ENCODE peak calls at places on chromosomes 13 and 19, in seven cellular contexts. One of them, this sample, is unnamed.

GRCh38 chr13:39884166-39884565 is 228.7 kb downstream of the COG6 start:
- DNase-seq in stimulated activated CD8-positive, alpha-beta memory T cell treated with anti-CD3 and anti-CD28 coated beads, Interleukin-12 subunit alpha, Interleukin-12 subunit beta, amount 100 ng/mL, for 1 hour: no peak
- DNase-seq in PC-9: no peak
- DNase-seq in cardiac fibroblast: no peak
- DNase-seq in EL: no peak
- DNase-seq in AML-193: no peak
- DNase-seq in activated T-cell treated with anti-CD3 and anti-CD28 coated beads for 1 hour: no peak
- DNase-seq in this sample: no peak

GRCh38 chr19:42325896-42326771 is 699 bp downstream of the MEGF8 start:
- DNase-seq in stimulated activated CD8-positive, alpha-beta memory T cell treated with anti-CD3 and anti-CD28 coated beads, Interleukin-12 subunit alpha, Interleukin-12 subunit beta, amount 100 ng/mL, for 1 hour: no peak
- DNase-seq in PC-9: no peak
- DNase-seq in AML-193: no peak
- DNase-seq in EL: no peak
- DNase-seq in cardiac fibroblast: no peak
- DNase-seq in activated T-cell treated with anti-CD3 and anti-CD28 coated beads for 1 hour: no peak
- DNase-seq in this sample: peak

GRCh38 chr19:36605101-36605838 is at the start of gene ZNF382:
- DNase-seq in cardiac fibroblast: peak
- DNase-seq in EL: peak
- DNase-seq in AML-193: peak
- DNase-seq in PC-9: no peak
- DNase-seq in stimulated activated CD8-positive, alpha-beta memory T cell treated with anti-CD3 and anti-CD28 coated beads, Interleukin-12 subunit alpha, Interleukin-12 subunit beta, amount 100 ng/mL, for 1 hour: peak
- DNase-seq in activated T-cell treated with anti-CD3 and anti-CD28 coated beads for 1 hour: peak
- DNase-seq in this sample: no peak

GRCh38 chr13:91346848-91347211 is 657 bp upstream of the MIR17HG start:
- DNase-seq in PC-9: no peak
- DNase-seq in AML-193: peak
- DNase-seq in activated T-cell treated with anti-CD3 and anti-CD28 coated beads for 1 hour: peak
- DNase-seq in cardiac fibroblast: peak
- DNase-seq in stimulated activated CD8-positive, alpha-beta memory T cell treated with anti-CD3 and anti-CD28 coated beads, Interleukin-12 subunit alpha, Interleukin-12 subunit beta, amount 100 ng/mL, for 1 hour: peak
- DNase-seq in EL: no peak
- DNase-seq in this sample: peak

GRCh38 chr19:2793577-2793976 is 8.3 kb downstream of the THOP1 start:
- DNase-seq in activated T-cell treated with anti-CD3 and anti-CD28 coated beads for 1 hour: no peak
- DNase-seq in AML-193: no peak
- DNase-seq in cardiac fibroblast: no peak
- DNase-seq in stimulated activated CD8-positive, alpha-beta memory T cell treated with anti-CD3 and anti-CD28 coated beads, Interleukin-12 subunit alpha, Interleukin-12 subunit beta, amount 100 ng/mL, for 1 hour: no peak
- DNase-seq in EL: no peak
- DNase-seq in PC-9: no peak
- DNase-seq in this sample: no peak

GRCh38 chr19:10544242-10544752 is 593 bp downstream of the ATG4D start:
- DNase-seq in EL: no peak
- DNase-seq in activated T-cell treated with anti-CD3 and anti-CD28 coated beads for 1 hour: no peak
- DNase-seq in PC-9: no peak
- DNase-seq in cardiac fibroblast: no peak
- DNase-seq in stimulated activated CD8-positive, alpha-beta memory T cell treated with anti-CD3 and anti-CD28 coated beads, Interleukin-12 subunit alpha, Interleukin-12 subunit beta, amount 100 ng/mL, for 1 hour: no peak
- DNase-seq in AML-193: no peak
- DNase-seq in this sample: peak

GRCh38 chr13:24493356-24493755 is 19.2 kb downstream of the PARP4 start:
- DNase-seq in EL: no peak
- DNase-seq in AML-193: no peak
- DNase-seq in stimulated activated CD8-positive, alpha-beta memory T cell treated with anti-CD3 and anti-CD28 coated beads, Interleukin-12 subunit alpha, Interleukin-12 subunit beta, amount 100 ng/mL, for 1 hour: no peak
- DNase-seq in cardiac fibroblast: no peak
- DNase-seq in PC-9: no peak
- DNase-seq in activated T-cell treated with anti-CD3 and anti-CD28 coated beads for 1 hour: no peak
- DNase-seq in this sample: no peak

GRCh38 chr13:112064222-112064621 is 2.7 kb upstream of the SOX1 start:
- DNase-seq in cardiac fibroblast: no peak
- DNase-seq in PC-9: no peak
- DNase-seq in stimulated activated CD8-positive, alpha-beta memory T cell treated with anti-CD3 and anti-CD28 coated beads, Interleukin-12 subunit alpha, Interleukin-12 subunit beta, amount 100 ng/mL, for 1 hour: no peak
- DNase-seq in EL: no peak
- DNase-seq in activated T-cell treated with anti-CD3 and anti-CD28 coated beads for 1 hour: no peak
- DNase-seq in AML-193: no peak
- DNase-seq in this sample: no peak

GRCh38 chr13:42377640-42378382 is 105.9 kb downstream of the AKAP11 start:
- DNase-seq in activated T-cell treated with anti-CD3 and anti-CD28 coated beads for 1 hour: no peak
- DNase-seq in AML-193: no peak
- DNase-seq in PC-9: no peak
- DNase-seq in cardiac fibroblast: no peak
- DNase-seq in stimulated activated CD8-positive, alpha-beta memory T cell treated with anti-CD3 and anti-CD28 coated beads, Interleukin-12 subunit alpha, Interleukin-12 subunit beta, amount 100 ng/mL, for 1 hour: no peak
- DNase-seq in EL: no peak
- DNase-seq in this sample: no peak

GRCh38 chr19:3073159-3073563 is 10.9 kb upstream of the TLE5 start:
- DNase-seq in activated T-cell treated with anti-CD3 and anti-CD28 coated beads for 1 hour: no peak
- DNase-seq in EL: peak
- DNase-seq in stimulated activated CD8-positive, alpha-beta memory T cell treated with anti-CD3 and anti-CD28 coated beads, Interleukin-12 subunit alpha, Interleukin-12 subunit beta, amount 100 ng/mL, for 1 hour: no peak
- DNase-seq in PC-9: peak
- DNase-seq in AML-193: no peak
- DNase-seq in cardiac fibroblast: peak
- DNase-seq in this sample: no peak

GRCh38 chr13:91145806-91146205 is 201.7 kb upstream of the MIR17HG start:
- DNase-seq in stimulated activated CD8-positive, alpha-beta memory T cell treated with anti-CD3 and anti-CD28 coated beads, Interleukin-12 subunit alpha, Interleukin-12 subunit beta, amount 100 ng/mL, for 1 hour: no peak
- DNase-seq in PC-9: no peak
- DNase-seq in activated T-cell treated with anti-CD3 and anti-CD28 coated beads for 1 hour: no peak
- DNase-seq in EL: no peak
- DNase-seq in cardiac fibroblast: no peak
- DNase-seq in AML-193: no peak
- DNase-seq in this sample: no peak

GRCh38 chr13:102117175-102117830 is 284.5 kb downstream of the FGF14 start:
- DNase-seq in activated T-cell treated with anti-CD3 and anti-CD28 coated beads for 1 hour: no peak
- DNase-seq in EL: no peak
- DNase-seq in PC-9: no peak
- DNase-seq in stimulated activated CD8-positive, alpha-beta memory T cell treated with anti-CD3 and anti-CD28 coated beads, Interleukin-12 subunit alpha, Interleukin-12 subunit beta, amount 100 ng/mL, for 1 hour: no peak
- DNase-seq in cardiac fibroblast: no peak
- DNase-seq in AML-193: no peak
- DNase-seq in this sample: no peak

GRCh38 chr13:73303858-73304257 is 245.1 kb downstream of the KLF5 start:
- DNase-seq in PC-9: no peak
- DNase-seq in stimulated activated CD8-positive, alpha-beta memory T cell treated with anti-CD3 and anti-CD28 coated beads, Interleukin-12 subunit alpha, Interleukin-12 subunit beta, amount 100 ng/mL, for 1 hour: no peak
- DNase-seq in EL: peak
- DNase-seq in cardiac fibroblast: peak
- DNase-seq in activated T-cell treated with anti-CD3 and anti-CD28 coated beads for 1 hour: no peak
- DNase-seq in AML-193: no peak
- DNase-seq in this sample: no peak

GRCh38 chr19:12703056-12703455 is 6.6 kb upstream of the FBXW9 start:
- DNase-seq in stimulated activated CD8-positive, alpha-beta memory T cell treated with anti-CD3 and anti-CD28 coated beads, Interleukin-12 subunit alpha, Interleukin-12 subunit beta, amount 100 ng/mL, for 1 hour: no peak
- DNase-seq in activated T-cell treated with anti-CD3 and anti-CD28 coated beads for 1 hour: no peak
- DNase-seq in EL: peak
- DNase-seq in PC-9: peak
- DNase-seq in AML-193: no peak
- DNase-seq in cardiac fibroblast: peak
- DNase-seq in this sample: no peak

GRCh38 chr13:48402325-48402962 is 10.5 kb downstream of the LPAR6 start:
- DNase-seq in activated T-cell treated with anti-CD3 and anti-CD28 coated beads for 1 hour: no peak
- DNase-seq in AML-193: no peak
- DNase-seq in cardiac fibroblast: peak
- DNase-seq in stimulated activated CD8-positive, alpha-beta memory T cell treated with anti-CD3 and anti-CD28 coated beads, Interleukin-12 subunit alpha, Interleukin-12 subunit beta, amount 100 ng/mL, for 1 hour: no peak
- DNase-seq in EL: no peak
- DNase-seq in PC-9: no peak
- DNase-seq in this sample: no peak

GRCh38 chr13:101111894-101112293 is 304.4 kb downstream of the NALCN start:
- DNase-seq in cardiac fibroblast: no peak
- DNase-seq in AML-193: no peak
- DNase-seq in PC-9: no peak
- DNase-seq in stimulated activated CD8-positive, alpha-beta memory T cell treated with anti-CD3 and anti-CD28 coated beads, Interleukin-12 subunit alpha, Interleukin-12 subunit beta, amount 100 ng/mL, for 1 hour: no peak
- DNase-seq in EL: no peak
- DNase-seq in activated T-cell treated with anti-CD3 and anti-CD28 coated beads for 1 hour: no peak
- DNase-seq in this sample: no peak

GRCh38 chr19:39413269-39413902 is 917 bp downstream of the PLEKHG2 start:
- DNase-seq in AML-193: no peak
- DNase-seq in activated T-cell treated with anti-CD3 and anti-CD28 coated beads for 1 hour: no peak
- DNase-seq in cardiac fibroblast: peak
- DNase-seq in EL: peak
- DNase-seq in PC-9: peak
- DNase-seq in stimulated activated CD8-positive, alpha-beta memory T cell treated with anti-CD3 and anti-CD28 coated beads, Interleukin-12 subunit alpha, Interleukin-12 subunit beta, amount 100 ng/mL, for 1 hour: no peak
- DNase-seq in this sample: no peak

GRCh38 chr19:30217461-30217860 is 154.7 kb upstream of the ZNF536 start:
- DNase-seq in cardiac fibroblast: no peak
- DNase-seq in EL: no peak
- DNase-seq in AML-193: no peak
- DNase-seq in activated T-cell treated with anti-CD3 and anti-CD28 coated beads for 1 hour: no peak
- DNase-seq in stimulated activated CD8-positive, alpha-beta memory T cell treated with anti-CD3 and anti-CD28 coated beads, Interleukin-12 subunit alpha, Interleukin-12 subunit beta, amount 100 ng/mL, for 1 hour: no peak
- DNase-seq in PC-9: no peak
- DNase-seq in this sample: no peak

GRCh38 chr13:26621731-26622401 is 64.4 kb downstream of the WASF3 start:
- DNase-seq in EL: no peak
- DNase-seq in stimulated activated CD8-positive, alpha-beta memory T cell treated with anti-CD3 and anti-CD28 coated beads, Interleukin-12 subunit alpha, Interleukin-12 subunit beta, amount 100 ng/mL, for 1 hour: no peak
- DNase-seq in cardiac fibroblast: no peak
- DNase-seq in activated T-cell treated with anti-CD3 and anti-CD28 coated beads for 1 hour: no peak
- DNase-seq in PC-9: no peak
- DNase-seq in AML-193: no peak
- DNase-seq in this sample: peak

GRCh38 chr19:30649934-30650614 is 277.9 kb downstream of the ZNF536 start:
- DNase-seq in stimulated activated CD8-positive, alpha-beta memory T cell treated with anti-CD3 and anti-CD28 coated beads, Interleukin-12 subunit alpha, Interleukin-12 subunit beta, amount 100 ng/mL, for 1 hour: no peak
- DNase-seq in PC-9: no peak
- DNase-seq in cardiac fibroblast: peak
- DNase-seq in activated T-cell treated with anti-CD3 and anti-CD28 coated beads for 1 hour: no peak
- DNase-seq in AML-193: peak
- DNase-seq in EL: peak
- DNase-seq in this sample: peak

GRCh38 chr19:1487576-1488281 is 2.4 kb downstream of the PCSK4 start:
- DNase-seq in stimulated activated CD8-positive, alpha-beta memory T cell treated with anti-CD3 and anti-CD28 coated beads, Interleukin-12 subunit alpha, Interleukin-12 subunit beta, amount 100 ng/mL, for 1 hour: no peak
- DNase-seq in AML-193: no peak
- DNase-seq in cardiac fibroblast: no peak
- DNase-seq in PC-9: no peak
- DNase-seq in EL: no peak
- DNase-seq in activated T-cell treated with anti-CD3 and anti-CD28 coated beads for 1 hour: no peak
- DNase-seq in this sample: no peak

GRCh38 chr19:35712529-35712909 is 5.3 kb upstream of the KMT2B start:
- DNase-seq in cardiac fibroblast: no peak
- DNase-seq in EL: no peak
- DNase-seq in stimulated activated CD8-positive, alpha-beta memory T cell treated with anti-CD3 and anti-CD28 coated beads, Interleukin-12 subunit alpha, Interleukin-12 subunit beta, amount 100 ng/mL, for 1 hour: no peak
- DNase-seq in activated T-cell treated with anti-CD3 and anti-CD28 coated beads for 1 hour: no peak
- DNase-seq in AML-193: no peak
- DNase-seq in PC-9: no peak
- DNase-seq in this sample: no peak

This sample was measured in LoVo.